ENCODE peak calls at places on chromosomes 5 and 9, in nine cellular contexts. D, J, N, B, R, U, Z, F and I are unnamed samples.

GRCh38 chr9:136696502-136696901 is 9.2 kb upstream of the AGPAT2 start:
- DNase-seq in D (no peak), J (no peak), N (no peak), B (no peak), R (peak; percentile 12), U (no peak), Z (no peak), F (no peak), I (no peak)

GRCh38 chr9:113621309-113621791 is 157.8 kb downstream of the RGS3 start:
- DNase-seq in D (no peak), J (no peak), N (peak; percentile 95), B (peak; percentile 87), R (peak; percentile 51), U (no peak), Z (peak; percentile 86), F (peak; percentile 43), I (no peak)

GRCh38 chr5:73280821-73281746 is 108.1 kb downstream of the TMEM174 start:
- DNase-seq in D (no peak), J (peak; percentile 77), N (peak; percentile 87), B (peak; percentile 67), R (no peak), U (no peak), Z (peak; percentile 76), F (no peak), I (no peak)

GRCh38 chr5:172848419-172848818 is 14.4 kb downstream of the ERGIC1 start:
- DNase-seq in D (no peak), J (no peak), N (no peak), B (no peak), R (no peak), U (no peak), Z (no peak), F (no peak), I (no peak)

GRCh38 chr5:56633950-56634349 is 181.4 kb upstream of the MAP3K1 start:
- DNase-seq in D (no peak), J (no peak), N (no peak), B (peak; percentile 24), R (no peak), U (no peak), Z (peak; percentile 50), F (no peak), I (no peak)

GRCh38 chr5:88926774-88927173 is 43.8 kb upstream of the MEF2C start:
- DNase-seq in D (no peak), J (no peak), N (no peak), B (no peak), R (no peak), U (no peak), Z (no peak), F (no peak), I (no peak)

GRCh38 chr5:8906303-8906967 is 639.4 kb downstream of the SEMA5A start:
- DNase-seq in D (no peak), J (peak; percentile 11), N (peak; percentile 90), B (peak; percentile 73), R (no peak), U (no peak), Z (peak; percentile 86), F (no peak), I (no peak)

GRCh38 chr9:92671323-92671722 is 1.4 kb upstream of the IPPK start:
- DNase-seq in D (no peak), J (peak; percentile 76), N (peak; percentile 79), B (peak; percentile 82), R (no peak), U (no peak), Z (peak; percentile 91), F (no peak), I (no peak)

GRCh38 chr5:135214897-135215616 is 181.0 kb upstream of the PITX1 start:
- DNase-seq in D (no peak), J (no peak), N (no peak), B (peak; percentile 60), R (no peak), U (no peak), Z (peak; percentile 62), F (no peak), I (no peak)

GRCh38 chr5:116303340-116303739 is 218.5 kb downstream of the COMMD10 start:
- DNase-seq in D (no peak), J (no peak), N (no peak), B (peak; percentile 36), R (no peak), U (no peak), Z (no peak), F (no peak), I (no peak)

GRCh38 chr5:115165790-115166189 is 3.9 kb downstream of the TRIM36 start:
- DNase-seq in D (no peak), J (no peak), N (no peak), B (no peak), R (no peak), U (no peak), Z (no peak), F (no peak), I (no peak)

GRCh38 chr5:86675311-86675710 is 57.6 kb downstream of the COX7C start:
- DNase-seq in D (no peak), J (no peak), N (peak; percentile 6), B (no peak), R (no peak), U (no peak), Z (no peak), F (no peak), I (no peak)

GRCh38 chr5:137808503-137809135 is 54.5 kb upstream of the HNRNPA0 start:
- DNase-seq in D (no peak), J (no peak), N (peak; percentile 7), B (peak; percentile 16), R (no peak), U (no peak), Z (peak; percentile 19), F (no peak), I (no peak)